ENCODE peak calls at places on chromosomes 3 and 15, in six cellular contexts. One of them, this sample, is unnamed.
A peak's percentile ranks its signal among the peaks of the same experiment; 100 is the strongest.

GRCh38 chr3:47910777-47911440 is 105.3 kb downstream of the MAP4 start:
- DNase-seq in activated CD4-positive, alpha-beta T cell treated with anti-CD3 and anti-CD28 coated beads, Interleukin-2, amount 50 U/mL, for 4 hours: no peak
- DNase-seq in stimulated activated CD8-positive, alpha-beta memory T cell treated with anti-CD3 and anti-CD28 coated beads, Interleukin-4, amount 100 ng/mL, for 24 hours: no peak
- DNase-seq in iris pigment epithelial cell: peak; percentile 92
- DNase-seq in A549: peak; percentile 15
- DNase-seq in GM03348: peak; percentile 77
- DNase-seq in this sample: peak; percentile 91

GRCh38 chr3:184559336-184559735 is 2.2 kb upstream of the EPHB3 start:
- DNase-seq in GM03348: no peak
- DNase-seq in A549: peak; percentile 34
- DNase-seq in activated CD4-positive, alpha-beta T cell treated with anti-CD3 and anti-CD28 coated beads, Interleukin-2, amount 50 U/mL, for 4 hours: no peak
- DNase-seq in iris pigment epithelial cell: no peak
- DNase-seq in stimulated activated CD8-positive, alpha-beta memory T cell treated with anti-CD3 and anti-CD28 coated beads, Interleukin-4, amount 100 ng/mL, for 24 hours: no peak
- DNase-seq in this sample: no peak

GRCh38 chr3:36362973-36363372 is 17.3 kb upstream of the STAC start:
- DNase-seq in iris pigment epithelial cell: peak; percentile 56
- DNase-seq in activated CD4-positive, alpha-beta T cell treated with anti-CD3 and anti-CD28 coated beads, Interleukin-2, amount 50 U/mL, for 4 hours: no peak
- DNase-seq in GM03348: peak; percentile 73
- DNase-seq in stimulated activated CD8-positive, alpha-beta memory T cell treated with anti-CD3 and anti-CD28 coated beads, Interleukin-4, amount 100 ng/mL, for 24 hours: no peak
- DNase-seq in A549: peak; percentile 62
- DNase-seq in this sample: peak; percentile 72

GRCh38 chr3:197528190-197528589 is 27.6 kb downstream of the BDH1 start:
- DNase-seq in stimulated activated CD8-positive, alpha-beta memory T cell treated with anti-CD3 and anti-CD28 coated beads, Interleukin-4, amount 100 ng/mL, for 24 hours: no peak
- DNase-seq in GM03348: no peak
- DNase-seq in iris pigment epithelial cell: no peak
- DNase-seq in A549: no peak
- DNase-seq in activated CD4-positive, alpha-beta T cell treated with anti-CD3 and anti-CD28 coated beads, Interleukin-2, amount 50 U/mL, for 4 hours: no peak
- DNase-seq in this sample: no peak

GRCh38 chr15:93271871-93272270 is 182.9 kb upstream of the RGMA start:
- DNase-seq in activated CD4-positive, alpha-beta T cell treated with anti-CD3 and anti-CD28 coated beads, Interleukin-2, amount 50 U/mL, for 4 hours: no peak
- DNase-seq in stimulated activated CD8-positive, alpha-beta memory T cell treated with anti-CD3 and anti-CD28 coated beads, Interleukin-4, amount 100 ng/mL, for 24 hours: no peak
- DNase-seq in iris pigment epithelial cell: no peak
- DNase-seq in GM03348: no peak
- DNase-seq in A549: no peak
- DNase-seq in this sample: no peak

GRCh38 chr3:122458992-122459391 is 43.1 kb upstream of the WDR5B start:
- DNase-seq in A549: no peak
- DNase-seq in iris pigment epithelial cell: peak; percentile 63
- DNase-seq in activated CD4-positive, alpha-beta T cell treated with anti-CD3 and anti-CD28 coated beads, Interleukin-2, amount 50 U/mL, for 4 hours: no peak
- DNase-seq in stimulated activated CD8-positive, alpha-beta memory T cell treated with anti-CD3 and anti-CD28 coated beads, Interleukin-4, amount 100 ng/mL, for 24 hours: no peak
- DNase-seq in GM03348: peak; percentile 54
- DNase-seq in this sample: peak; percentile 65

GRCh38 chr3:98826126-98826525 is 63.0 kb downstream of the ST3GAL6 start:
- DNase-seq in iris pigment epithelial cell: no peak
- DNase-seq in activated CD4-positive, alpha-beta T cell treated with anti-CD3 and anti-CD28 coated beads, Interleukin-2, amount 50 U/mL, for 4 hours: no peak
- DNase-seq in GM03348: no peak
- DNase-seq in A549: no peak
- DNase-seq in stimulated activated CD8-positive, alpha-beta memory T cell treated with anti-CD3 and anti-CD28 coated beads, Interleukin-4, amount 100 ng/mL, for 24 hours: no peak
- DNase-seq in this sample: no peak

GRCh38 chr15:101293122-101293521 is 1.9 kb downstream of the SNRPA1 start:
- DNase-seq in activated CD4-positive, alpha-beta T cell treated with anti-CD3 and anti-CD28 coated beads, Interleukin-2, amount 50 U/mL, for 4 hours: no peak
- DNase-seq in iris pigment epithelial cell: no peak
- DNase-seq in GM03348: no peak
- DNase-seq in stimulated activated CD8-positive, alpha-beta memory T cell treated with anti-CD3 and anti-CD28 coated beads, Interleukin-4, amount 100 ng/mL, for 24 hours: no peak
- DNase-seq in A549: no peak
- DNase-seq in this sample: no peak

GRCh38 chr3:11371758-11372157 is 99.6 kb downstream of the ATG7 start:
- DNase-seq in stimulated activated CD8-positive, alpha-beta memory T cell treated with anti-CD3 and anti-CD28 coated beads, Interleukin-4, amount 100 ng/mL, for 24 hours: no peak
- DNase-seq in activated CD4-positive, alpha-beta T cell treated with anti-CD3 and anti-CD28 coated beads, Interleukin-2, amount 50 U/mL, for 4 hours: no peak
- DNase-seq in GM03348: no peak
- DNase-seq in iris pigment epithelial cell: no peak
- DNase-seq in A549: no peak
- DNase-seq in this sample: no peak

GRCh38 chr3:151345854-151346253 is 16.5 kb upstream of the P2RY13 start:
- DNase-seq in stimulated activated CD8-positive, alpha-beta memory T cell treated with anti-CD3 and anti-CD28 coated beads, Interleukin-4, amount 100 ng/mL, for 24 hours: no peak
- DNase-seq in iris pigment epithelial cell: peak; percentile 90
- DNase-seq in A549: no peak
- DNase-seq in activated CD4-positive, alpha-beta T cell treated with anti-CD3 and anti-CD28 coated beads, Interleukin-2, amount 50 U/mL, for 4 hours: no peak
- DNase-seq in GM03348: peak; percentile 71
- DNase-seq in this sample: peak; percentile 67

GRCh38 chr15:77021088-77021481 is 26.2 kb downstream of the PSTPIP1 start:
- DNase-seq in GM03348: no peak
- DNase-seq in stimulated activated CD8-positive, alpha-beta memory T cell treated with anti-CD3 and anti-CD28 coated beads, Interleukin-4, amount 100 ng/mL, for 24 hours: no peak
- DNase-seq in A549: no peak
- DNase-seq in iris pigment epithelial cell: no peak
- DNase-seq in activated CD4-positive, alpha-beta T cell treated with anti-CD3 and anti-CD28 coated beads, Interleukin-2, amount 50 U/mL, for 4 hours: no peak
- DNase-seq in this sample: no peak

GRCh38 chr15:26146162-26146561 is 283.0 kb upstream of the ATP10A start:
- DNase-seq in stimulated activated CD8-positive, alpha-beta memory T cell treated with anti-CD3 and anti-CD28 coated beads, Interleukin-4, amount 100 ng/mL, for 24 hours: no peak
- DNase-seq in activated CD4-positive, alpha-beta T cell treated with anti-CD3 and anti-CD28 coated beads, Interleukin-2, amount 50 U/mL, for 4 hours: no peak
- DNase-seq in iris pigment epithelial cell: no peak
- DNase-seq in A549: no peak
- DNase-seq in GM03348: no peak
- DNase-seq in this sample: no peak

GRCh38 chr3:14345496-14346150 is 56.8 kb upstream of the SLC6A6 start:
- DNase-seq in activated CD4-positive, alpha-beta T cell treated with anti-CD3 and anti-CD28 coated beads, Interleukin-2, amount 50 U/mL, for 4 hours: no peak
- DNase-seq in stimulated activated CD8-positive, alpha-beta memory T cell treated with anti-CD3 and anti-CD28 coated beads, Interleukin-4, amount 100 ng/mL, for 24 hours: no peak
- DNase-seq in GM03348: no peak
- DNase-seq in iris pigment epithelial cell: peak; percentile 62
- DNase-seq in A549: no peak
- DNase-seq in this sample: peak; percentile 59

GRCh38 chr3:154247806-154248480 is 76.3 kb downstream of the DHX36 start:
- DNase-seq in stimulated activated CD8-positive, alpha-beta memory T cell treated with anti-CD3 and anti-CD28 coated beads, Interleukin-4, amount 100 ng/mL, for 24 hours: no peak
- DNase-seq in A549: no peak
- DNase-seq in activated CD4-positive, alpha-beta T cell treated with anti-CD3 and anti-CD28 coated beads, Interleukin-2, amount 50 U/mL, for 4 hours: no peak
- DNase-seq in iris pigment epithelial cell: no peak
- DNase-seq in GM03348: no peak
- DNase-seq in this sample: no peak

GRCh38 chr15:79172801-79173460 is 82.4 kb upstream of the RASGRF1 start:
- DNase-seq in A549: no peak
- DNase-seq in GM03348: no peak
- DNase-seq in activated CD4-positive, alpha-beta T cell treated with anti-CD3 and anti-CD28 coated beads, Interleukin-2, amount 50 U/mL, for 4 hours: no peak
- DNase-seq in iris pigment epithelial cell: no peak
- DNase-seq in stimulated activated CD8-positive, alpha-beta memory T cell treated with anti-CD3 and anti-CD28 coated beads, Interleukin-4, amount 100 ng/mL, for 24 hours: no peak
- DNase-seq in this sample: no peak

GRCh38 chr3:93988283-93988682 is 8.3 kb downstream of the ARL13B start:
- DNase-seq in stimulated activated CD8-positive, alpha-beta memory T cell treated with anti-CD3 and anti-CD28 coated beads, Interleukin-4, amount 100 ng/mL, for 24 hours: no peak
- DNase-seq in activated CD4-positive, alpha-beta T cell treated with anti-CD3 and anti-CD28 coated beads, Interleukin-2, amount 50 U/mL, for 4 hours: no peak
- DNase-seq in A549: no peak
- DNase-seq in iris pigment epithelial cell: peak; percentile 48
- DNase-seq in GM03348: peak; percentile 17
- DNase-seq in this sample: peak; percentile 36

GRCh38 chr3:54067060-54067459 is 55.3 kb upstream of the CACNA2D3 start:
- DNase-seq in A549: no peak
- DNase-seq in stimulated activated CD8-positive, alpha-beta memory T cell treated with anti-CD3 and anti-CD28 coated beads, Interleukin-4, amount 100 ng/mL, for 24 hours: no peak
- DNase-seq in iris pigment epithelial cell: no peak
- DNase-seq in GM03348: no peak
- DNase-seq in activated CD4-positive, alpha-beta T cell treated with anti-CD3 and anti-CD28 coated beads, Interleukin-2, amount 50 U/mL, for 4 hours: no peak
- DNase-seq in this sample: no peak

GRCh38 chr3:145739926-145740325 is 421.1 kb downstream of the PLOD2 start:
- DNase-seq in GM03348: no peak
- DNase-seq in stimulated activated CD8-positive, alpha-beta memory T cell treated with anti-CD3 and anti-CD28 coated beads, Interleukin-4, amount 100 ng/mL, for 24 hours: no peak
- DNase-seq in A549: no peak
- DNase-seq in activated CD4-positive, alpha-beta T cell treated with anti-CD3 and anti-CD28 coated beads, Interleukin-2, amount 50 U/mL, for 4 hours: no peak
- DNase-seq in iris pigment epithelial cell: peak; percentile 28
- DNase-seq in this sample: peak; percentile 1

GRCh38 chr3:30728143-30728542 is 121.7 kb downstream of the TGFBR2 start:
- DNase-seq in activated CD4-positive, alpha-beta T cell treated with anti-CD3 and anti-CD28 coated beads, Interleukin-2, amount 50 U/mL, for 4 hours: no peak
- DNase-seq in GM03348: no peak
- DNase-seq in A549: no peak
- DNase-seq in iris pigment epithelial cell: no peak
- DNase-seq in stimulated activated CD8-positive, alpha-beta memory T cell treated with anti-CD3 and anti-CD28 coated beads, Interleukin-4, amount 100 ng/mL, for 24 hours: no peak
- DNase-seq in this sample: no peak

GRCh38 chr15:33215941-33216872 is 21.7 kb upstream of the FMN1 start:
- DNase-seq in iris pigment epithelial cell: peak; percentile 50
- DNase-seq in GM03348: peak; percentile 48
- DNase-seq in stimulated activated CD8-positive, alpha-beta memory T cell treated with anti-CD3 and anti-CD28 coated beads, Interleukin-4, amount 100 ng/mL, for 24 hours: no peak
- DNase-seq in A549: no peak
- DNase-seq in activated CD4-positive, alpha-beta T cell treated with anti-CD3 and anti-CD28 coated beads, Interleukin-2, amount 50 U/mL, for 4 hours: no peak
- DNase-seq in this sample: peak; percentile 33

GRCh38 chr3:155745795-155746550 is 1.1 kb upstream of the PLCH1 start:
- DNase-seq in A549: peak; percentile 68
- DNase-seq in stimulated activated CD8-positive, alpha-beta memory T cell treated with anti-CD3 and anti-CD28 coated beads, Interleukin-4, amount 100 ng/mL, for 24 hours: no peak
- DNase-seq in GM03348: no peak
- DNase-seq in iris pigment epithelial cell: peak; percentile 14
- DNase-seq in activated CD4-positive, alpha-beta T cell treated with anti-CD3 and anti-CD28 coated beads, Interleukin-2, amount 50 U/mL, for 4 hours: no peak
- DNase-seq in this sample: no peak

GRCh38 chr3:45166283-45166879 is 20.2 kb upstream of the CDCP1 start:
- DNase-seq in iris pigment epithelial cell: no peak
- DNase-seq in A549: no peak
- DNase-seq in activated CD4-positive, alpha-beta T cell treated with anti-CD3 and anti-CD28 coated beads, Interleukin-2, amount 50 U/mL, for 4 hours: no peak
- DNase-seq in GM03348: no peak
- DNase-seq in stimulated activated CD8-positive, alpha-beta memory T cell treated with anti-CD3 and anti-CD28 coated beads, Interleukin-4, amount 100 ng/mL, for 24 hours: no peak
- DNase-seq in this sample: peak; percentile 20